ENCODE peak calls at places on chromosomes 4 and X, in seven cellular contexts. H, Q, E, Z, R, B and C are unnamed samples.

GRCh38 chr4:82785248-82786003 is 13.2 kb downstream of the SCD5 start:
- DNase-seq in H (no peak), Q (peak; percentile 88), E (peak; percentile 80), Z (no peak), R (no peak), B (peak; percentile 17), C (peak; percentile 60)

GRCh38 chr4:10578027-10578426 is 106.5 kb downstream of the CLNK start:
- DNase-seq in H (no peak), Q (no peak), E (no peak), Z (no peak), R (no peak), B (no peak), C (no peak)

GRCh38 chr4:152614337-152614736 is 65.5 kb downstream of the TMEM154 start:
- DNase-seq in H (no peak), Q (no peak), E (no peak), Z (no peak), R (peak; percentile 35), B (no peak), C (no peak)

GRCh38 chr4:3288571-3289094 is 4.2 kb upstream of the RGS12 start:
- DNase-seq in H (no peak), Q (no peak), E (no peak), Z (no peak), R (peak; percentile 41), B (no peak), C (no peak)

GRCh38 chr4:124737619-124738018 is 25.1 kb upstream of the ANKRD50 start:
- DNase-seq in H (no peak), Q (no peak), E (no peak), Z (no peak), R (no peak), B (no peak), C (no peak)

GRCh38 chrX:17814557-17814956 is 46.5 kb downstream of the RAI2 start:
- DNase-seq in H (no peak), Q (peak; percentile 17), E (no peak), Z (no peak), R (no peak), B (no peak), C (no peak)

GRCh38 chr4:109462297-109462696 is 28.7 kb downstream of the SEC24B start:
- DNase-seq in H (no peak), Q (no peak), E (no peak), Z (no peak), R (no peak), B (no peak), C (no peak)

GRCh38 chr4:1563768-1564485 is 120.2 kb downstream of the FAM53A start:
- DNase-seq in H (no peak), Q (no peak), E (no peak), Z (no peak), R (no peak), B (no peak), C (no peak)

GRCh38 chrX:39331062-39331704 is 529.9 kb downstream of the MID1IP1 start:
- DNase-seq in H (no peak), Q (no peak), E (no peak), Z (no peak), R (no peak), B (no peak), C (peak; percentile 29)

GRCh38 chr4:3248811-3249661 is at the start of gene MSANTD1:
- DNase-seq in H (no peak), Q (peak; percentile 60), E (peak; percentile 65), Z (no peak), R (no peak), B (no peak), C (peak; percentile 70)

GRCh38 chr4:74279716-74280115 is 28.6 kb upstream of the EPGN start:
- DNase-seq in H (no peak), Q (no peak), E (no peak), Z (no peak), R (no peak), B (no peak), C (no peak)

GRCh38 chr4:126560794-126561193 is 1072.0 kb upstream of the INTU start:
- DNase-seq in H (no peak), Q (no peak), E (no peak), Z (no peak), R (no peak), B (no peak), C (no peak)

GRCh38 chr4:126568652-126569580 is 1063.8 kb upstream of the INTU start:
- DNase-seq in H (no peak), Q (no peak), E (no peak), Z (no peak), R (no peak), B (no peak), C (no peak)

GRCh38 chr4:126558596-126558995 is 1074.2 kb upstream of the INTU start:
- DNase-seq in H (no peak), Q (no peak), E (no peak), Z (no peak), R (no peak), B (no peak), C (no peak)

GRCh38 chr4:126564283-126564854 is 1068.4 kb upstream of the INTU start:
- DNase-seq in H (no peak), Q (peak; percentile 6), E (no peak), Z (no peak), R (no peak), B (no peak), C (no peak)

GRCh38 chr4:126563389-126563788 is 1069.4 kb upstream of the INTU start:
- DNase-seq in H (no peak), Q (no peak), E (no peak), Z (no peak), R (no peak), B (no peak), C (no peak)
- H2BK5ac ChIP-seq in H (no peak overlapping the region), Q (no peak overlapping the region), E (no peak overlapping the region), Z (no peak overlapping the region), R (no peak overlapping the region), B (no peak overlapping the region), C (no peak overlapping the region)

GRCh38 chr4:37737456-37737855 is 51.3 kb upstream of the RELL1 start:
- DNase-seq in H (no peak), Q (peak; percentile 69), E (no peak), Z (peak; percentile 77), R (no peak), B (no peak), C (peak; percentile 45)

GRCh38 chr4:37734989-37735388 is 48.8 kb upstream of the RELL1 start:
- DNase-seq in H (no peak), Q (no peak), E (no peak), Z (no peak), R (no peak), B (no peak), C (no peak)

GRCh38 chr4:37732787-37733186 is 46.6 kb upstream of the RELL1 start:
- DNase-seq in H (no peak), Q (no peak), E (no peak), Z (no peak), R (no peak), B (no peak), C (no peak)

GRCh38 chr4:37733230-37733904 is 47.2 kb upstream of the RELL1 start:
- DNase-seq in H (no peak), Q (no peak), E (no peak), Z (no peak), R (no peak), B (no peak), C (no peak)

GRCh38 chr4:37735578-37735977 is 49.4 kb upstream of the RELL1 start:
- DNase-seq in H (no peak), Q (no peak), E (no peak), Z (no peak), R (no peak), B (no peak), C (no peak)
- H2BK5ac ChIP-seq in H (no peak overlapping the region), Q (no peak overlapping the region), E (no peak overlapping the region), Z (no peak overlapping the region), R (no peak overlapping the region), B (no peak overlapping the region), C (no peak overlapping the region)

GRCh38 chr4:45078201-45078600 is 351.8 kb upstream of the GNPDA2 start:
- DNase-seq in H (no peak), Q (no peak), E (no peak), Z (no peak), R (no peak), B (no peak), C (peak; percentile 20)

GRCh38 chr4:45072981-45073380 is 346.6 kb upstream of the GNPDA2 start:
- DNase-seq in H (no peak), Q (no peak), E (no peak), Z (no peak), R (no peak), B (no peak), C (peak; percentile 11)
- H2BK5ac ChIP-seq in H (no peak overlapping the region), Q (no peak overlapping the region), E (no peak overlapping the region), Z (no peak overlapping the region), R (no peak overlapping the region), B (no peak overlapping the region), C (no peak overlapping the region)

DNA sequence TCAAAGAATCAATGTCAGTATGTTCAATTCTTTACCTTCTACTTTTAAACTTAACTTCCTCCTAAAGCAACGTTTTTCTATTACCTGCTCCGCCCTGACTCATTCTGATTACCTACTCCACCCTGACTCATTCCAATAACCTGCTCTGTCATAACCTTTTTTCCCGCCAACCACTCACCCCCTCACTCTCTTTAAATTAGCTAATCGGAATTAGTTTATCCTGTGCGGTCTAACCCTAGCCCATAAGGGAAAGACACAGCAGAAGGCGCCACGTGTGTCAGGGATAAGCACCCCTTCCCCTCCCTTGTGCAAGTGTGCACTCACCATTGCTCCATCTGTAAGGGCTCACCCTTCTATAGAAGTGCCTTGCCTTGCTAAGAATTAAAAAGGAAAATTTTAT is 64.4 kb downstream of the EIF4E start:
- DNase-seq in H (no peak), Q (no peak), E (no peak), Z (no peak), R (no peak), B (no peak), C (no peak)
- H2BK5ac ChIP-seq in H (no peak overlapping the region), Q (no peak overlapping the region), E (no peak overlapping the region), Z (no peak overlapping the region), R (no peak overlapping the region), B (no peak overlapping the region), C (no peak overlapping the region)

DNA sequence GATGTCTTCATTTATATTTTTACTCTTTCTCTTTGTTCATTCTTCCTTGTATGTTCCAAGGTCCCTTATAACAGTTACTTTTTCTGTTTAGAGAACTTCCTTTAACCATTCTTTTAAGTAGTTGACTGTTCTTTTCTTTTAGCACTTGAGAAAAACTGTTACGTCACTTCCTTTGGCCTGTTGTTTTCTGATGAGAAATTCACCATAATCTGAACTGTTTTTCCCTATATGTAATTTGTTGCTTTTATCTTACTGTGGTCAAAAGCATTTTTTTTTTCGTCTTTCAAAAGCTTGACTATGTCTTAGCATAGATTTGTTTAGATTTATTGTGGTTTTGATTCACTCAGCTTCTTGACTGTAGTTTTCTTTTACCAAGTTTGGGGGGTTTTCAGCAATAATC is 1660.3 kb upstream of the PCDH10 start:
- DNase-seq in H (no peak), Q (no peak), E (no peak), Z (no peak), R (no peak), B (no peak), C (peak; percentile 66)
- H2BK5ac ChIP-seq in H (no peak overlapping the region), Q (no peak overlapping the region), E (no peak overlapping the region), Z (no peak overlapping the region), R (no peak overlapping the region), B (no peak overlapping the region), C (no peak overlapping the region)

GRCh38 chrX:63424063-63424462 is 72.9 kb upstream of the SPIN4 start:
- DNase-seq in H (no peak), Q (no peak), E (no peak), Z (no peak), R (no peak), B (no peak), C (no peak)
- H2BK5ac ChIP-seq in H (no peak overlapping the region), Q (no peak overlapping the region), E (no peak overlapping the region), Z (no peak overlapping the region), R (no peak overlapping the region), B (no peak overlapping the region), C (no peak overlapping the region)